ENCODE peak calls at places on chromosomes 12 and 14, in four cellular contexts. N is Panc1, M is K562, G is HepG2. X is an unnamed sample.

GRCh38 chr12:117671734-117672133 is 297.1 kb downstream of the KSR2 start:
- DNase-seq in N (no peak), M (peak), G (peak), X (peak)

GRCh38 chr14:93395227-93395626 is 35.5 kb upstream of the UNC79 start:
- DNase-seq in N (no peak), M (no peak), G (no peak), X (no peak)

GRCh38 chr12:71092290-71092689 is 65.5 kb downstream of the TSPAN8 start:
- DNase-seq in N (no peak), M (no peak), G (no peak), X (peak)

GRCh38 chr12:132154341-132154761 is 10.1 kb downstream of the NOC4L start:
- DNase-seq in N (no peak), M (no peak), G (peak), X (no peak)

GRCh38 chr14:100128688-100129087 is 30.8 kb downstream of the DEGS2 start:
- DNase-seq in N (no peak), M (no peak), G (no peak), X (no peak)

GRCh38 chr12:92341333-92341691 is 195.7 kb upstream of the BTG1 start:
- DNase-seq in N (no peak), M (no peak), G (peak), X (no peak)

GRCh38 chr14:34363733-34364134 is 98.3 kb downstream of the SPTSSA start:
- DNase-seq in N (no peak), M (no peak), G (no peak), X (no peak)

GRCh38 chr14:59454131-59454530 is 11.0 kb downstream of the GPR135 start:
- DNase-seq in N (no peak), M (no peak), G (no peak), X (no peak)

GRCh38 chr12:129687731-129688130 is 216.1 kb downstream of the TMEM132D start:
- DNase-seq in N (no peak), M (no peak), G (no peak), X (no peak)

GRCh38 chr12:48422060-48422459 is 50.3 kb upstream of the ANP32D start:
- DNase-seq in N (no peak), M (no peak), G (no peak), X (no peak)

GRCh38 chr12:54940695-54941315 is 43.8 kb downstream of the TESPA1 start:
- DNase-seq in N (no peak), M (no peak), G (no peak), X (no peak)

GRCh38 chr12:109877504-109878246 is 2.7 kb downstream of the GLTP start:
- DNase-seq in N (no peak), M (no peak), G (no peak), X (no peak)

GRCh38 chr14:95043314-95043713 is 114.0 kb downstream of the DICER1 start:
- DNase-seq in N (no peak), M (no peak), G (no peak), X (no peak)

GRCh38 chr12:57235012-57235727 is 5.7 kb downstream of the SHMT2 start:
- DNase-seq in N (no peak), M (peak), G (peak), X (no peak)
- H3K27ac ChIP-seq in N (no peak), M (no peak), G (no peak), X (no peak)

DNA sequence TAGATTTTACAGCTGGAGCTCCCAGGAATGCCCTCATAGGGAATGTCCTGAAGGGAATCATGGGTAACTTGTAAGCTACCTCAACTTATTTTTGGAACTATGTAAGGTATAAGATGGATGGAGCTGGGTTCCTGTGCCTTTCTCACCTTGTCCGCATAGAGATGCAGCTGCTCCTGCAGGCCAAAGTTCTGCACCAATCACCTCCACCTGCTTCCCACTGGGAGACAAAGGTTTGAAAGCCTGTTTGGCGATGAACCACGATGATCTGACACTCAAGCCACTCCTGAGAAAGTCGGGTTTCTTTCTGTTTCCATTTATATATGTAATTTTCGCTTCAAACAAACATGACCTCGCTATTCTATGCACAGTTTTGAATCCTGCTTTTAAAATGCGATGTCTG is 604 bp upstream of the AKAP5 start:
- DNase-seq in N (no peak), M (no peak), G (no peak), X (no peak)
- TF ChIP-seq TCF7L2 in N (no peak), M (no peak), G (no peak), X (no peak)

DNA sequence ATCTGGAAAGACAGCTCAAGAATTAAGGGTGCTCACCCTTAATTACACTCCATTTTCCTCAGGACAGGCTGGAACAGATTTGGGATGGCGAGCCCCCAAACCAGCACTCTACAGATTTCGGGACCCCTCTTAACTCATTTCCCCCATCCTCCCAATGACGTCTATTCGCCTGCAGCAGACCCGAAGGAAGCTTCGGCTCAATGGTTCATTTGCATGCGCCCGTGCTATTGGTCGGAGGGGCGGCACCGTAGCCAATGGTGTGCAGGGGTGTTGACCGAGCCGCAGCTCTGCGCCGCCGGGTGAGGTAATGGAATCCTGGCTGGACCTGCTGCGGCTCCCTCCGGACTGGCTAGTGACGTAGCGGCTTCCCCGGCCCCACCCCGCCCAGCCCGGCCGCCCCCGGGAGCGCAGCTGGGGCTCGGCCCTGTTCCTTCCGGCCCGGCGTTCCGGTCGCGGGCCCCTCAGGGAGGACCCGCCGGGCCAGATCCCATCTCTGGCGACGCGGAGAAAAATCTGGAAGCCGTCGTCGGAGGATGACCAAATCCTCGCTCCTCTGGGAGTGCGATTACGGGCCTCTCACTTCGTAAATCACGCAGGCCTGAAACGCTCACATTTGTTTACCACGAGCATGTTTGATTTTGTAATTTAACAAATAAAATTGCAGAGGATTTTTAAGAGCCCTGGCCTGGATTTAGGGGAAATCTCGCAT is 18.3 kb upstream of the NR4A1 start:
- DNase-seq in N (peak), M (peak), G (peak), X (peak)
- H3K27ac ChIP-seq in N (peak), M (peak), G (no peak), X (no peak)

GRCh38 chr12:52200086-52200782 is 8.4 kb upstream of the KRT80 start:
- DNase-seq in N (no peak), M (peak), G (no peak), X (no peak)

GRCh38 chr12:52198454-52199215 is 6.8 kb upstream of the KRT80 start:
- DNase-seq in N (no peak), M (no peak), G (no peak), X (no peak)

GRCh38 chr12:52195065-52195730 is 3.4 kb upstream of the KRT80 start:
- DNase-seq in N (no peak), M (peak), G (no peak), X (no peak)

GRCh38 chr12:52199294-52199920 is 7.6 kb upstream of the KRT80 start:
- DNase-seq in N (no peak), M (no peak), G (no peak), X (no peak)

DNA sequence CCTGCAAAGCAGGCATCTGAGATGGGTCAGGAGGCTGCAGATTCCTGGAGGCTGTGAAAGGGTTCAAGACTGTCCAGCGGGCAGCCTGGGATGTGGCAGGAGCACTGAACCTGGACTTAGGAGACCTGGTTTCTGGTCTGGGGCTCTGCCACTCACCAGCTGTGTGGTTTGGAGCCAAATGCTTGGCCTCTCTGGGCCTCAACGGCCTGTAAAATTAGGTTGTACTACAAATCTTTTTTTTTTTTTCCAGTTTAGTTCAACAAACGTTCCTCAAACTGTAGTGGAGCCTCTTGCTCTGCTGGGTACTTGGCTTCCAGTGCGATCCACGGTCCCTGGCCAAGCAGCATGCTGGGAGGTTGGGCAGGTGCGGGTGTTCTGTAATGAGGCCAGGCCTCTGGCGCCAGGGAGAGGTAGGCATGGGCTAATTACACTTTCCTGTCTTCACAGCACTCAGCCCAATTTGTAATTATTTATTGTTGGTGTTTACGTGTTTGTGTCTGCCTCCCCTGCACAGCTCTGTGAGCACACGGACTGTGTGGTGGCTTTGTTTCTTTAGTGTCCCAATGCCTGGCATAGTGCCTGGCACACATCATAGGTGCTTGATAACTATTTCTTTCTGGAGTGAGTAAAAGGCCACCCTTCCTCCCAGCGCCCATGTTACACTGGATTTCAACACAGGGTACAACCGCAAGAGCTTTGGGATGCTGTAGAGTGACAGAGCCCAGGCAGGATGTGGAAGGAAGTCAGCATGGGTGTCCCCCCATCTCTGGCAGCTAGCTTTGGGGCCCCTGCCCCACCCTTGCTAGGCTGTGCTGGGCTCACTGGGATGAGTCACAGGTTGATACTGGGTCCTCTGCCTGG is 5.8 kb upstream of the KRT80 start:
- DNase-seq in N (no peak), M (no peak), G (no peak), X (no peak)
- TF ChIP-seq TCF7L2 in N (no peak), M (no peak), G (no peak), X (no peak)

DNA sequence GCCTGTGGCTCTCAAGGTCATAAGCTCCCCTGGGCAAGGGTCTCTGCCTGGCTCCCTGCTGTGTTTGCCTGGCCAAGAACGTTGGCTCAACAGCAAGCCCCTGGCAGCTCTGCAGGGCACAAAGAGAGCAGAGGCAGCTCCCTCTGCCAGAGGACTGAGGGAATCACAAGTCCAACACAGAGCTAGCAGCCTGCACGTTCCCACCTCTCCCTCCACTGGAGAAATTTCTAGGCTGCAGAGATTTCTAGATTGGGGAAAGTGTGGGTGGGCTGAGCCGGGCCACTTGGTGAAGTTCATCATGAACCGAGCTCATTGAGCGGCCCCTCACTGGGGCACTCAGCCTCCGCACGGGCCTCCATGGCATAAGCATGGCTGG is 19.8 kb downstream of the ZFYVE21 start:
- DNase-seq in N (no peak), M (no peak), G (no peak), X (no peak)
- H3K27ac ChIP-seq in N (no peak), M (no peak), G (no peak), X (no peak)

GRCh38 chr12:22415342-22416309 is 81.1 kb upstream of the ST8SIA1 start:
- DNase-seq in N (no peak), M (no peak), G (no peak), X (no peak)
- TF ChIP-seq TCF7L2 in N (peak), M (no peak), G (no peak), X (no peak)

DNA sequence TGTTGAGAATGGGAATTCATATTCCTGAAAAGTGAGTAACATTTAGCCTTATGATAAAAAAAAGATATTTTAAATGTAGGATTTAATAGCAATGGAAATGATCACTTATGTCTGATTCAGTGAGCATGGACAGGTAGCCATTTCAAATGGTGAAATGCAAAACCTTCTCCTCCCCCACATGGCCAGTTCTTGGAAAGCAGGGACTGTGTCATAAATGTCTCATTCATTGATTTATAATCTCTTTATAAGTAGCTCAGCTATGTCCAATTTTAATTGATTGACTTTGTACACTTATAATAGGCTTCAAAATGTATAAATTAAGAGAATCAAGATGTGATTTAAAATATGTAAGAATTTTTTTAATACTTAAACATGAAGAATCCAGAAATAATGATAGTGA is 24.6 kb upstream of the SCFD1 start:
- DNase-seq in N (no peak), M (no peak), G (no peak), X (no peak)
- H3K27ac ChIP-seq in N (no peak), M (no peak), G (no peak), X (no peak)

GRCh38 chr12:5396541-5396940 is 35.4 kb upstream of the NTF3 start:
- DNase-seq in N (no peak), M (no peak), G (no peak), X (no peak)

GRCh38 chr12:5407457-5407856 is 24.5 kb upstream of the NTF3 start:
- DNase-seq in N (no peak), M (no peak), G (no peak), X (no peak)

GRCh38 chr12:5402536-5402935 is 29.4 kb upstream of the NTF3 start:
- DNase-seq in N (no peak), M (no peak), G (no peak), X (no peak)

GRCh38 chr12:5402009-5402408 is 29.9 kb upstream of the NTF3 start:
- DNase-seq in N (no peak), M (no peak), G (no peak), X (no peak)
- TF ChIP-seq TCF7L2 in N (no peak), M (no peak), G (no peak), X (no peak)

DNA sequence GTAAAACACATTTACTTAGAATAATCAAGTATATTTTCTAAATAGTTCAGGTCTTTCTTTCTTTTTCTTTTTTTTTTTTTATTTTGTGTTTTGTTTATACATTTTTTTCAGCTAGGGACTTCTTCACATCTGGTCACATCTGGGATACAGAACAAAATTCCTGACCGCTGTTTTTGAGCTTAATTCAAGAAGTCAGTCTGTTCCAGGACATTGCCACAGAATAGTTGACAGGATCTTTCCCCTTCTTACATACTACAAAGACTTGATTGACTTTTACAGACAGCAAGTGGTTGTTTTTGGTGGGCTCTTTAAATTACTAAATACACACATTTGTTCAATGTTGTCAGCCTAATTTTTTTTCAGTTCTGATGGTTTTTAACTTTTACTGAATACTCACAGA is 41.8 kb upstream of the DCN start:
- DNase-seq in N (no peak), M (no peak), G (no peak), X (no peak)
- H3K27ac ChIP-seq in N (no peak), M (no peak), G (no peak), X (no peak)

X was measured in HCT116.